ENCODE peak calls at places on chromosomes 12 and 14, in four cellular contexts. M, O, X and D are unnamed samples.

GRCh38 chr12:122399592-122400373 is 22.7 kb downstream of the CLIP1 start:
- DNase-seq in O (peak; percentile 50), M (peak; percentile 76), X (peak; percentile 89), D (peak; percentile 88)

GRCh38 chr12:95653761-95654546 is 102.7 kb upstream of the USP44 start:
- DNase-seq in M (no peak), X (no peak), O (no peak), D (no peak)

GRCh38 chr12:121766290-121767039 is 27.0 kb downstream of the RHOF start:
- DNase-seq in O (no peak), X (no peak), M (no peak), D (no peak)

GRCh38 chr14:61322011-61322798 is 826 bp downstream of the PRKCH start:
- DNase-seq in O (no peak), M (no peak), X (no peak), D (no peak)

GRCh38 chr12:98751580-98752115 is 106.6 kb downstream of the APAF1 start:
- DNase-seq in X (no peak), O (no peak), M (no peak), D (no peak)

GRCh38 chr12:24364921-24365320 is 415.5 kb upstream of the SOX5 start:
- DNase-seq in O (no peak), X (no peak), M (no peak), D (no peak)

GRCh38 chr14:72615511-72616121 is 278.3 kb downstream of the DPF3 start:
- DNase-seq in M (peak; percentile 31), O (no peak), X (no peak), D (peak; percentile 71)

GRCh38 chr12:47017901-47018479 is 61.4 kb upstream of the PCED1B start:
- DNase-seq in M (no peak), X (no peak), O (no peak), D (no peak)

GRCh38 chr12:92114834-92115233 is 30.8 kb downstream of the BTG1 start:
- DNase-seq in O (no peak), M (no peak), X (no peak), D (no peak)

GRCh38 chr12:95624544-95624943 is 73.3 kb upstream of the USP44 start:
- DNase-seq in O (no peak), X (no peak), M (no peak), D (no peak)

GRCh38 chr12:94318178-94318577 is 141.5 kb downstream of the CEP83 start:
- DNase-seq in M (no peak), O (no peak), X (no peak), D (no peak)

GRCh38 chr12:49478949-49479664 is 59.7 kb upstream of the KCNH3 start:
- DNase-seq in O (no peak), X (no peak), M (no peak), D (no peak)

GRCh38 chr12:53094394-53094787 is 3.1 kb upstream of the IGFBP6 start:
- DNase-seq in M (no peak), O (no peak), X (no peak), D (no peak)

GRCh38 chr14:97757491-97757890 is 960.3 kb downstream of the VRK1 start:
- DNase-seq in O (no peak), X (no peak), M (no peak), D (no peak)

GRCh38 chr14:60647081-60647836 is 2.0 kb downstream of the SIX1 start:
- DNase-seq in X (no peak), M (no peak), O (no peak), D (no peak)

GRCh38 chr12:84397279-84397678 is 515.3 kb downstream of the SLC6A15 start:
- DNase-seq in M (no peak), X (no peak), O (no peak), D (no peak)

GRCh38 chr12:92369643-92370042 is 224.0 kb upstream of the BTG1 start:
- DNase-seq in M (no peak), O (no peak), X (no peak), D (no peak)

GRCh38 chr14:63922696-63923421 is 70.1 kb downstream of the SYNE2 start:
- DNase-seq in M (no peak), O (no peak), X (no peak), D (no peak)

GRCh38 chr12:111819191-111820158 is 22.6 kb upstream of the MAPKAPK5 start:
- DNase-seq in X (no peak), O (no peak), M (no peak), D (no peak)

GRCh38 chr14:92619671-92620437 is 106.3 kb downstream of the RIN3 start:
- DNase-seq in X (no peak), M (no peak), O (no peak), D (no peak)

GRCh38 chr12:12221560-12221959 is 45.3 kb downstream of the LRP6 start:
- DNase-seq in O (no peak), M (no peak), X (no peak), D (no peak)